ENCODE peak calls at places on chromosomes 1 and 21, in nine cellular contexts. E is HL-60, K is A549, F is sigmoid colon, P is HFF-Myc, Q is nephron progenitor cell, U is BJ, I is PC-3, J is fibroblast of mammary gland. W is an unnamed sample.

GRCh38 chr1:66685670-66686069 is 66.6 kb upstream of the DYNLT5 start:
- DNase-seq in I (no peak), Q (no peak), U (no peak), P (no peak), E (no peak), J (peak), K (no peak), F (no peak), W (no peak)

GRCh38 chr1:204742676-204743075 is 57.1 kb upstream of the LRRN2 start:
- DNase-seq in E (no peak), U (no peak), Q (no peak), K (no peak), I (no peak), J (no peak), F (no peak), P (no peak), W (no peak)

GRCh38 chr1:4120557-4121292 is 220.7 kb upstream of the C1orf174 start:
- DNase-seq in E (no peak), Q (no peak), F (peak), J (no peak), U (no peak), I (no peak), P (no peak), K (no peak), W (no peak)

GRCh38 chr21:46081862-46082637 is 15.9 kb upstream of the COL6A2 start:
- DNase-seq in I (no peak), P (no peak), K (no peak), F (peak), U (no peak), J (no peak), Q (no peak), E (no peak), W (no peak)

GRCh38 chr1:25863486-25864262 is 4.4 kb upstream of the AUNIP start:
- DNase-seq in P (no peak), Q (no peak), E (no peak), K (no peak), J (no peak), I (no peak), F (peak), U (no peak), W (no peak)

GRCh38 chr1:151615711-151616504 is 4.1 kb downstream of the SNX27 start:
- DNase-seq in P (no peak), F (no peak), J (no peak), I (peak), Q (no peak), U (no peak), E (no peak), K (no peak), W (no peak)

GRCh38 chr1:100921110-100921706 is 25.3 kb downstream of the SLC30A7 start:
- DNase-seq in Q (peak), E (peak), J (peak), I (peak), P (peak), F (no peak), U (no peak), K (peak), W (no peak)

GRCh38 chr1:175968486-175969182 is 225.2 kb upstream of the TNR start:
- DNase-seq in Q (no peak), F (no peak), P (no peak), K (no peak), J (peak), U (peak), I (no peak), E (no peak), W (no peak)

GRCh38 chr1:78586572-78586971 is 33.7 kb upstream of the IFI44L start:
- DNase-seq in Q (no peak), I (peak), F (no peak), U (peak), E (no peak), K (no peak), J (peak), P (no peak), W (no peak)

GRCh38 chr1:220681220-220681847 is 8.8 kb upstream of the C1orf115 start:
- DNase-seq in P (no peak), I (peak), Q (no peak), J (peak), E (no peak), F (no peak), K (no peak), U (no peak), W (no peak)

GRCh38 chr1:241270016-241270415 is 87.0 kb downstream of the RGS7 start:
- DNase-seq in E (no peak), K (no peak), J (no peak), Q (no peak), U (no peak), I (no peak), P (no peak), F (no peak), W (no peak)

GRCh38 chr1:241271427-241271826 is 85.6 kb downstream of the RGS7 start:
- DNase-seq in U (no peak), I (no peak), P (no peak), J (no peak), F (no peak), K (no peak), Q (no peak), E (no peak), W (no peak)

GRCh38 chr1:241266121-241266520 is 90.9 kb downstream of the RGS7 start:
- DNase-seq in U (no peak), F (no peak), P (no peak), I (peak), K (no peak), Q (no peak), E (no peak), J (peak), W (no peak)

GRCh38 chr1:241265428-241265827 is 91.6 kb downstream of the RGS7 start:
- DNase-seq in F (no peak), K (no peak), U (no peak), P (no peak), J (peak), I (peak), E (no peak), Q (no peak), W (no peak)

GRCh38 chr1:241269116-241269515 is 87.9 kb downstream of the RGS7 start:
- DNase-seq in I (peak), P (no peak), E (no peak), F (no peak), Q (peak), K (peak), U (no peak), J (no peak), W (peak)
- TF ChIP-seq CTCF in I (peak), P (no peak), E (no peak), F (no peak), Q (peak), K (peak), U (no peak), J (peak), W (no peak)

GRCh38 chr1:167220537-167221125 is at the start of gene POU2F1:
- DNase-seq in P (peak), E (peak), Q (peak), K (peak), U (peak), I (peak), J (peak), F (peak), W (peak)

GRCh38 chr1:167221804-167222610 is 1.3 kb downstream of the POU2F1 start:
- DNase-seq in E (peak), F (peak), J (peak), Q (peak), K (peak), P (peak), U (peak), I (peak), W (peak)

GRCh38 chr1:167219194-167219593 is 1.5 kb upstream of the POU2F1 start:
- DNase-seq in J (no peak), K (no peak), F (no peak), E (no peak), U (no peak), P (no peak), Q (no peak), I (no peak), W (no peak)

GRCh38 chr1:167221126-167221803 is 579 bp downstream of the POU2F1 start:
- DNase-seq in K (no peak), J (no peak), I (no peak), U (no peak), P (no peak), E (peak), F (no peak), Q (peak), W (peak)

DNA sequence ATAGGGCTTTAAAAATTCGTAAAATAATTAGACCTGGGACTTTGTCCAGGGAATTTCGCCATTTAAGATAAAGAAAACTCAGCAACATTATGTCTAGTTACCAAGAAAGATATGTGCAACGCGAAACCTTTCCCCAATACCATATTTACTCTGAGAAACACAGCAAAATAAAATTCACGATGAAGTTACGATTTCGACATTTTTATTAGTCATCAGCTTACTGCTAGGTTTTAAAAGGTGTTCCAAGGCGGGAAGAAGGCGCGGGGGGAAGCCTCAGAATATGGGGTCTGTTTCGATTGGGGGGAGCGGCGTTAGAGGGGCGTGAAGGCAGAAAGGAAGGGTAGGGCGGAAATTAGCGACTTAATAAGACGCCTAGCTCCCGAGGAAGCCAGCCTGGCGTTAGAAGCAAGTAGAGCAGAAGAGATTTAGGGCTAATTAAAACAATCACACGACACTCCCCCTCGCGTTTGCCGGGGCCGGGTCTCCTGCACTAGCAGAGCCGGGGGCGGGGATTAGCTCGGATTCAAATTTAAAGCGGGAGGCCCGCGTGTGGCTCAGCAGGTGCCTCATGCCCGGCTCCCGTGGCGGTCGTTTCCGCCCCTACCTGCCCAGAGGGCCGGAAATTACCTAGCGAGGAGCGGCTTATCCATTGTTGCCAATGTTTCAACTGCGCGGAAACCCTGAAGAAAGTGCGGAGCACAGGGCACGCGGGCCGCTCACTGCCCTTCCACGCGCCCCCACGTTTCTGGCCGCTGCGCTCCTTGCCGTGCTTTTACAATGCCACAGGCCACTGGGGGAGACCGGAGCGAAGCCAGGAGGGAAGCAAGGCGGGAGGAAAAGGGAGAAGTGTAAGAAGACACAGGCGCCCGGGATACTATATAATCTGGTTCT is 795 bp upstream of the POU2F1 start:
- DNase-seq in K (peak), P (peak), Q (peak), U (no peak), F (peak), I (peak), E (peak), J (peak), W (peak)
- TF ChIP-seq CTCF in K (no peak), P (no peak), Q (no peak), U (no peak), F (no peak), I (no peak), E (no peak), J (no peak), W (no peak)

DNA sequence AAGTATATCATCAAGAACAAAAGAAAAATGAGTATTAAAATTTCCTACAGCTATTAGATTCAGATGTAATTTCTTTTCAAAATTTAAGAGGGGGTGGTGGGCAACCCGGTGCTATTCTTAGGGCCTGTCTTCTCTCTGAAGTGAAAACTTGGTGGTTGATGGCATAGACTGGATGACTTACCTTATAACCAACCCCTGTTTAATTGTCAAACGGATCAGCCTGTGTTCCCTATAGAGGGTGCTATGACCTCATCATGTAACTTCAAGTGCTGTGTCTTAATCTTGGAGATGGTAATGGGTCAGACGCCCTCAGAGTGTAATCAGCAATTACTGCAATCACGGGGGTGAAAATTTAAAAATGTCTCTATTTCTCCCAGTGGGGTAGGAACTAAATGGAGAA is 176.2 kb downstream of the PCP4 start:
- DNase-seq in K (no peak), E (no peak), F (no peak), I (no peak), Q (no peak), J (no peak), U (no peak), P (no peak), W (no peak)
- TF ChIP-seq CTCF in K (no peak), E (no peak), F (no peak), I (no peak), Q (no peak), J (no peak), U (no peak), P (no peak), W (no peak)

GRCh38 chr1:226223157-226223785 is at the start of gene MIXL1:
- DNase-seq in U (no peak), F (no peak), I (no peak), Q (peak), J (no peak), P (no peak), E (no peak), K (no peak), W (peak)

GRCh38 chr1:226226601-226227000 is 3.1 kb downstream of the MIXL1 start:
- DNase-seq in K (no peak), P (no peak), J (no peak), Q (no peak), U (no peak), I (no peak), F (no peak), E (no peak), W (no peak)

GRCh38 chr1:226222686-226223085 is 778 bp upstream of the MIXL1 start:
- DNase-seq in E (no peak), P (no peak), J (no peak), Q (no peak), K (no peak), I (no peak), F (no peak), U (no peak), W (no peak)

GRCh38 chr1:226220473-226221189 is 2.8 kb upstream of the MIXL1 start:
- DNase-seq in P (no peak), K (no peak), J (no peak), U (no peak), F (no peak), I (no peak), E (no peak), Q (no peak), W (peak)

GRCh38 chr1:226223786-226224244 is 351 bp downstream of the MIXL1 start:
- DNase-seq in E (peak), J (no peak), K (peak), P (no peak), I (no peak), Q (peak), F (no peak), U (no peak), W (peak)
- TF ChIP-seq CTCF in E (no peak), J (no peak), K (peak), P (no peak), I (no peak), Q (no peak), F (no peak), U (no peak), W (no peak)

GRCh38 chr1:9129391-9130041 is 614 bp upstream of the GPR157 start:
- DNase-seq in F (peak), E (peak), P (no peak), J (peak), K (peak), Q (peak), I (peak), U (no peak), W (peak)
- TF ChIP-seq CTCF in F (no peak), E (no peak), P (no peak), J (no peak), K (no peak), Q (no peak), I (no peak), U (no peak), W (no peak)

DNA sequence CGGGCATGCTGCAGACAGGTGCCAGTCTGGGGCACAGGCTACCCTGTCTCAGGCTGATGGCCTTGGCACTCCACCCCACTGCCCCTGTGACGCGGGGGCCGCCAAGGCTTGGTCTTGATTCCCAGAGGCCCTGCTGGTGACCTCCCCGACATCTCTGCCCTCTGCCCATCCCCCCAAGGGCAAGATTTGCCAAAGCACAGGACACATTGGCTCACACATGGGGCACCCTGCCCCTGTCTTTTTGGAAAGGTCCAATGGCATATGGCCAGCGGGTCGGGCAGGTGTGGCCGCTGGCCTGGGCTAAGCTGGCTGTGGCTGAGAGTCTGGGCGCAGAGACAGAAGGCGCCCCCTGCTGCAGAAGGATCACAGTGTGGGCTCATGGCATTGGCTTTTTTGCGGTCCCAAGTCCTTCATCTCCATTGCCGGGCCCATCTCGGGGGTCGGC is 4.6 kb downstream of the MIB2 start:
- DNase-seq in F (no peak), P (no peak), J (no peak), E (peak), K (no peak), Q (peak), U (no peak), I (peak), W (peak)
- TF ChIP-seq CTCF in F (no peak), P (peak), J (peak), E (peak), K (peak), Q (peak), U (peak), I (peak), W (no peak)

GRCh38 chr21:42369821-42370220 is 3.5 kb upstream of the TFF1 start:
- DNase-seq in E (no peak), J (no peak), F (no peak), K (no peak), P (no peak), Q (no peak), I (no peak), U (no peak), W (no peak)
- TF ChIP-seq CTCF in E (no peak), J (no peak), F (no peak), K (no peak), P (no peak), Q (peak), I (no peak), U (no peak), W (no peak)